ENCODE peak calls at places on chromosome 15, in six cellular contexts. One of them, this sample, is unnamed.

GRCh38 chr15:67444100-67444499 is 76.8 kb upstream of the C15orf61 start:
- DNase-seq in colonic mucosa: no peak
- DNase-seq in RWPE2: no peak
- DNase-seq in fibroblast of lung: no peak
- DNase-seq in GM12878: no peak
- DNase-seq in left ventricle myocardium inferior: no peak
- DNase-seq in this sample: no peak

GRCh38 chr15:81097893-81098280 is 36.2 kb upstream of the CFAP161 start:
- DNase-seq in colonic mucosa: no peak
- DNase-seq in left ventricle myocardium inferior: no peak
- DNase-seq in fibroblast of lung: peak; percentile 14
- DNase-seq in RWPE2: no peak
- DNase-seq in GM12878: no peak
- DNase-seq in this sample: no peak

GRCh38 chr15:75554717-75555116 is 24.4 kb downstream of the PTPN9 start:
- DNase-seq in GM12878: no peak
- DNase-seq in RWPE2: no peak
- DNase-seq in left ventricle myocardium inferior: no peak
- DNase-seq in colonic mucosa: no peak
- DNase-seq in fibroblast of lung: peak; percentile 69
- DNase-seq in this sample: no peak

GRCh38 chr15:57388199-57388863 is 12.0 kb downstream of the CGNL1 start:
- DNase-seq in GM12878: no peak
- DNase-seq in RWPE2: no peak
- DNase-seq in colonic mucosa: no peak
- DNase-seq in fibroblast of lung: peak; percentile 55
- DNase-seq in left ventricle myocardium inferior: no peak
- DNase-seq in this sample: no peak

GRCh38 chr15:82064824-82065223 is 19.0 kb upstream of the MEX3B start:
- DNase-seq in left ventricle myocardium inferior: no peak
- DNase-seq in GM12878: no peak
- DNase-seq in RWPE2: no peak
- DNase-seq in colonic mucosa: no peak
- DNase-seq in fibroblast of lung: peak; percentile 37
- DNase-seq in this sample: no peak

GRCh38 chr15:83105450-83105849 is 2.0 kb upstream of the TM6SF1 start:
- DNase-seq in colonic mucosa: no peak
- DNase-seq in GM12878: no peak
- DNase-seq in left ventricle myocardium inferior: no peak
- DNase-seq in fibroblast of lung: no peak
- DNase-seq in RWPE2: no peak
- DNase-seq in this sample: no peak

GRCh38 chr15:23420806-23421575 is 26.1 kb downstream of the GOLGA6L2 start:
- DNase-seq in fibroblast of lung: no peak
- DNase-seq in colonic mucosa: no peak
- DNase-seq in RWPE2: peak; percentile 65
- DNase-seq in GM12878: no peak
- DNase-seq in left ventricle myocardium inferior: no peak
- DNase-seq in this sample: no peak

GRCh38 chr15:91469627-91470567 is 369.8 kb downstream of the SV2B start:
- DNase-seq in GM12878: no peak
- DNase-seq in fibroblast of lung: no peak
- DNase-seq in RWPE2: no peak
- DNase-seq in left ventricle myocardium inferior: no peak
- DNase-seq in colonic mucosa: peak; percentile 48
- DNase-seq in this sample: no peak

GRCh38 chr15:83178387-83178786 is 29.2 kb downstream of the HDGFL3 start:
- DNase-seq in RWPE2: no peak
- DNase-seq in fibroblast of lung: no peak
- DNase-seq in GM12878: no peak
- DNase-seq in left ventricle myocardium inferior: no peak
- DNase-seq in colonic mucosa: no peak
- DNase-seq in this sample: no peak

GRCh38 chr15:52735231-52736089 is 54.7 kb downstream of the ONECUT1 start:
- DNase-seq in RWPE2: no peak
- DNase-seq in GM12878: peak; percentile 64
- DNase-seq in fibroblast of lung: peak; percentile 53
- DNase-seq in colonic mucosa: peak; percentile 77
- DNase-seq in left ventricle myocardium inferior: no peak
- DNase-seq in this sample: peak; percentile 92

GRCh38 chr15:31212286-31212685 is 110.8 kb upstream of the TRPM1 start:
- DNase-seq in colonic mucosa: peak; percentile 16
- DNase-seq in GM12878: no peak
- DNase-seq in fibroblast of lung: no peak
- DNase-seq in RWPE2: no peak
- DNase-seq in left ventricle myocardium inferior: no peak
- DNase-seq in this sample: no peak

GRCh38 chr15:92887869-92888268 is 12.3 kb upstream of the CHD2 start:
- DNase-seq in fibroblast of lung: no peak
- DNase-seq in GM12878: no peak
- DNase-seq in left ventricle myocardium inferior: no peak
- DNase-seq in colonic mucosa: no peak
- DNase-seq in RWPE2: no peak
- DNase-seq in this sample: no peak

GRCh38 chr15:50907866-50908208 is 646 bp upstream of the AP4E1 start:
- DNase-seq in GM12878: no peak
- DNase-seq in fibroblast of lung: peak; percentile 32
- DNase-seq in RWPE2: no peak
- DNase-seq in left ventricle myocardium inferior: no peak
- DNase-seq in colonic mucosa: peak; percentile 67
- DNase-seq in this sample: peak; percentile 80

GRCh38 chr15:80906159-80906775 is 83.4 kb downstream of the MESD start:
- DNase-seq in RWPE2: peak; percentile 93
- DNase-seq in left ventricle myocardium inferior: no peak
- DNase-seq in fibroblast of lung: peak; percentile 50
- DNase-seq in GM12878: no peak
- DNase-seq in colonic mucosa: no peak
- DNase-seq in this sample: no peak

GRCh38 chr15:55564347-55565145 is 23.6 kb downstream of the PYGO1 start:
- DNase-seq in left ventricle myocardium inferior: no peak
- DNase-seq in fibroblast of lung: peak; percentile 17
- DNase-seq in colonic mucosa: no peak
- DNase-seq in RWPE2: no peak
- DNase-seq in GM12878: no peak
- DNase-seq in this sample: peak; percentile 53
- TF ChIP-seq CTCF in left ventricle myocardium inferior: no peak
- TF ChIP-seq CTCF in fibroblast of lung: peak; percentile 21
- TF ChIP-seq CTCF in colonic mucosa: no peak
- TF ChIP-seq CTCF in RWPE2: peak; percentile 17
- TF ChIP-seq CTCF in GM12878: no peak
- TF ChIP-seq CTCF in this sample: peak; percentile 68

DNA sequence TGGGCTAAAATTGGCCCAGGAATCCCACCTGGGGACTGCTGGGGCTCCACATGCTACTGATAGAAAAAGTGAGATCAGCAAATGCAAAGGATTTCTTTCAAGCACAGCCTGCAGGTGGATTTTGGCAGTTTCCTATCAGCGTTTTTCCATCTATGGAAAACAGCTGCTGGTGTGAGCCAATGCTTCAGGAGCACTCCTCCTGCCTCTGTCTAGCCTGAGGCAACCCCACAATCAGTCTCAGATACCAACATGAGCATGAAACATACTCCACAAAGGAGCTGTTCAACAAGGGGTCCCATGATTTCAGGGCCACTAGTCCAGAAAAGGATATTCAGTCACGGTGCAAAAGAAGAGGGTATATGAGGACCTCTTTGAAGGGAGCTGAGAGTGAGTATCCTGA is 311.5 kb upstream of the THBS1 start:
- DNase-seq in fibroblast of lung: peak; percentile 36
- DNase-seq in left ventricle myocardium inferior: no peak
- DNase-seq in colonic mucosa: no peak
- DNase-seq in RWPE2: no peak
- DNase-seq in GM12878: no peak
- DNase-seq in this sample: no peak
- H3K4me1 ChIP-seq in fibroblast of lung: no peaks in the 10 kb centered on the region
- H3K4me1 ChIP-seq in left ventricle myocardium inferior: peaks cover 6% of the 10 kb centered on the region
- H3K4me1 ChIP-seq in colonic mucosa: no peaks in the 10 kb centered on the region
- H3K4me1 ChIP-seq in RWPE2: peaks cover 28% of the 10 kb centered on the region
- H3K4me1 ChIP-seq in GM12878: no peaks in the 10 kb centered on the region
- H3K4me1 ChIP-seq in this sample: no peaks in the 10 kb centered on the region

GRCh38 chr15:28099555-28100140 is 533 bp upstream of the OCA2 start:
- DNase-seq in RWPE2: no peak
- DNase-seq in fibroblast of lung: no peak
- DNase-seq in left ventricle myocardium inferior: no peak
- DNase-seq in GM12878: no peak
- DNase-seq in colonic mucosa: no peak
- DNase-seq in this sample: no peak

GRCh38 chr15:28098360-28098765 is 752 bp downstream of the OCA2 start:
- DNase-seq in RWPE2: no peak
- DNase-seq in left ventricle myocardium inferior: no peak
- DNase-seq in colonic mucosa: no peak
- DNase-seq in fibroblast of lung: no peak
- DNase-seq in GM12878: no peak
- DNase-seq in this sample: no peak

GRCh38 chr15:28100516-28101195 is 1.5 kb upstream of the OCA2 start:
- DNase-seq in left ventricle myocardium inferior: no peak
- DNase-seq in GM12878: no peak
- DNase-seq in colonic mucosa: no peak
- DNase-seq in fibroblast of lung: no peak
- DNase-seq in RWPE2: no peak
- DNase-seq in this sample: peak; percentile 50

GRCh38 chr15:28097656-28098359 is 1.3 kb downstream of the OCA2 start:
- DNase-seq in RWPE2: no peak
- DNase-seq in fibroblast of lung: no peak
- DNase-seq in left ventricle myocardium inferior: no peak
- DNase-seq in GM12878: no peak
- DNase-seq in colonic mucosa: no peak
- DNase-seq in this sample: peak; percentile 36

DNA sequence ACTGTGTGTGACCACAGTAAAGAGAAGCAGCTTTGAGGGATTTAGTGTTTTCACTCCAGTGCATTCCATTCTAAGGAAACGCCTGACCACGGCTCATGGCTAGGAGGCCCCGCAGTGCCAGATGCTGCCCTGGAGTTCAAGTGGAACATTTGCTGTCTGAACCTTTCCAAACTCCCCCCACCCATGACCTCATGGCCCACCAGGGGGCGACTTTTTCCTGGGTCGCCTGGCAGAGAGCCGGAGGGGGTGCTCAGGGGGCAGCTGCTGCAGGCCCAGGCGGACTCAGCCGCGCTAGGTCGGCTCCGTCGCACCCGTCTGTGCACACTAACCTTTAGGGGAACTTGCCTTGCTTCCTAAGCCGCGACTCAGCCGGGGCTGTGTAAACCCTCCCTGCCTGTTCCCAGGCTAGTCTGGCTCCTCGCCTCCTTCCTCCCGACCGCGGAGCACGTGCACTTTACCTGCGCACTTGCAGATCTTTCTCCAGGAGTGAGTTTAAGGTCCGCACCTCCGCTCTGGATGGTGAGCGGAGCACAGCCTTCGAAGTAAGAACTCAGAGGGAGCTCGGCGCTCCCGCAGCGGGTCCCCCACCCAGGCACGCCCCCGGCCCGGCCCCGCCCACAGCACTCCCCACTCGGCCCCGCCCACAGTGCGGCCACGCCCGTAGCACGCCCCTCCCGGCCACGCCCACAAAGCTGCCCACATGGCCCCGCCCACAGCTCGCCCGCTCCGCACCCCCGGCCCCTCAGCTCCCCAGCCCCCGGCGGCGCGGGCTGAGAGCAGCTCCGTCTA is at the start of gene OCA2:
- DNase-seq in colonic mucosa: peak; percentile 68
- DNase-seq in GM12878: no peak
- DNase-seq in RWPE2: no peak
- DNase-seq in left ventricle myocardium inferior: peak; percentile 53
- DNase-seq in fibroblast of lung: peak; percentile 50
- DNase-seq in this sample: peak; percentile 97
- TF ChIP-seq CTCF in colonic mucosa: no peak
- TF ChIP-seq CTCF in GM12878: no peak
- TF ChIP-seq CTCF in RWPE2: no peak
- TF ChIP-seq CTCF in left ventricle myocardium inferior: peak; percentile 14
- TF ChIP-seq CTCF in fibroblast of lung: peak; percentile 20
- TF ChIP-seq CTCF in this sample: peak; percentile 71

GRCh38 chr15:63481105-63481810 is 23.1 kb upstream of the USP3 start:
- DNase-seq in left ventricle myocardium inferior: no peak
- DNase-seq in colonic mucosa: no peak
- DNase-seq in RWPE2: no peak
- DNase-seq in fibroblast of lung: no peak
- DNase-seq in GM12878: peak; percentile 83
- DNase-seq in this sample: peak; percentile 50

GRCh38 chr15:63480441-63480821 is 24.0 kb upstream of the USP3 start:
- DNase-seq in fibroblast of lung: no peak
- DNase-seq in colonic mucosa: no peak
- DNase-seq in GM12878: no peak
- DNase-seq in RWPE2: no peak
- DNase-seq in left ventricle myocardium inferior: no peak
- DNase-seq in this sample: peak; percentile 42

GRCh38 chr15:63476229-63476632 is 28.2 kb upstream of the USP3 start:
- DNase-seq in left ventricle myocardium inferior: no peak
- DNase-seq in RWPE2: no peak
- DNase-seq in GM12878: no peak
- DNase-seq in colonic mucosa: no peak
- DNase-seq in fibroblast of lung: peak; percentile 99
- DNase-seq in this sample: no peak

GRCh38 chr15:63475670-63476069 is 28.7 kb upstream of the USP3 start:
- DNase-seq in fibroblast of lung: no peak
- DNase-seq in left ventricle myocardium inferior: no peak
- DNase-seq in colonic mucosa: no peak
- DNase-seq in GM12878: no peak
- DNase-seq in RWPE2: no peak
- DNase-seq in this sample: no peak

GRCh38 chr15:63478243-63478642 is 26.1 kb upstream of the USP3 start:
- DNase-seq in fibroblast of lung: no peak
- DNase-seq in colonic mucosa: no peak
- DNase-seq in left ventricle myocardium inferior: no peak
- DNase-seq in RWPE2: no peak
- DNase-seq in GM12878: no peak
- DNase-seq in this sample: peak; percentile 43
- H3K4me1 ChIP-seq in fibroblast of lung: peaks cover 47% of the 10 kb centered on the region
- H3K4me1 ChIP-seq in colonic mucosa: peaks cover 12% of the 10 kb centered on the region
- H3K4me1 ChIP-seq in left ventricle myocardium inferior: peaks cover 5% of the 10 kb centered on the region
- H3K4me1 ChIP-seq in RWPE2: peaks cover 25% of the 10 kb centered on the region
- H3K4me1 ChIP-seq in GM12878: peaks cover 87% of the 10 kb centered on the region
- H3K4me1 ChIP-seq in this sample: peaks cover 26% of the 10 kb centered on the region

DNA sequence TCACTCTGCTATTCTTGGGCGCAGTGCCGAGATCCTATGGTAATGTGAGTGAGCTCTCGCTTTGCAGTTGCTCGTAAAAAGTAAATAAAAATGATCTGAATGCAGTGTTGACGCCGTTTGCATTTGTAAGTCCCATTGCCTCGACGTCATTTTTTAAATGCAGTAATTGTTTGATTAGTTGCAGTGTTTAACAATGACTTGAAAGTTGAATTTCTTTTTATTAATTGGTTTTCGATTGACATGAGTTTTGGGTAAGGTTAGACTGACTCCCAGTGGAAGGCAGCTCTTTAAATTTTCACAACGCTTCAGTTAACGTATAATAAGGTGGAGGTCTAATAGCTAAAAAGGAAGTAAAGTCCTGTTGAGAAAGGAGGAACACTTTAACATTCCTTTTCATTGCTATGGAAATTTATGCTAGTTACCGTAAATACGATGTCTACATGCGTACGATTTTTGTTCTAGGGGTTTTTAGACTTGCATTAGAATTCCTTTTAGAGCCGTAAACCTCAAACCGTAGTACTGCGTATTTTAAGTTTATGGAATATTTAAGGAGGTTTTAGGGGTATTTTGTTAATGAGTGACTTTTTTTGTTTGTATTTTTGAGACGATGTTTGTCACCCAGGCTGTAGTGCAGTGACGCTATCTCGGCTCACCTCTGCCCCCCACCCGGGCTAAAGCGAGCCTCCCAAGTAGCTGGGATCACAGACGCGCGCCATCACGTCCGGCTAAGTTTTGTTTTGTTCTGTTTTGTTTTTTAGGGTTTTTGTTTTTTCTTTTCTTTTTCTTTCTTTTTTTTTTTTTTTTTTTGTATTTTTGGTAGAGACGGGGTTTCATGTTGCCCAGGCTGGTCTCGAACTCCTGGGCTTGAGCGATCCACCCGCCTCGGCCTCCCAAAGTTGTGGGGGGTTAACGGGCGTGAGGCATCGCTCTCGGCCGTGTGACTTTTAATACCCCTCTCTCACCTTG is 1.4 kb downstream of the MORF4L1 start:
- DNase-seq in RWPE2: no peak
- DNase-seq in GM12878: no peak
- DNase-seq in left ventricle myocardium inferior: no peak
- DNase-seq in colonic mucosa: peak; percentile 36
- DNase-seq in fibroblast of lung: peak; percentile 23
- DNase-seq in this sample: no peak
- TF ChIP-seq CTCF in RWPE2: peak; percentile 72
- TF ChIP-seq CTCF in GM12878: no peak
- TF ChIP-seq CTCF in left ventricle myocardium inferior: no peak
- TF ChIP-seq CTCF in colonic mucosa: no peak
- TF ChIP-seq CTCF in fibroblast of lung: no peak
- TF ChIP-seq CTCF in this sample: no peak

This sample was measured in endodermal cell.